ENCODE peak calls at places on chromosomes 1 and 21, in four cellular contexts. One of them, this sample, is unnamed.

GRCh38 chr1:25520446-25521061 is 22.9 kb upstream of the LDLRAP1 start:
- DNase-seq in right atrium auricular region: peak
- DNase-seq in stomach: peak
- DNase-seq in transverse colon: peak
- DNase-seq in this sample: no peak

GRCh38 chr1:213127074-213127473 is 76.0 kb downstream of the RPS6KC1 start:
- DNase-seq in transverse colon: no peak
- DNase-seq in right atrium auricular region: no peak
- DNase-seq in stomach: no peak
- DNase-seq in this sample: no peak

GRCh38 chr1:1756661-1757421 is 21.4 kb downstream of the NADK start:
- DNase-seq in right atrium auricular region: no peak
- DNase-seq in stomach: no peak
- DNase-seq in transverse colon: no peak
- DNase-seq in this sample: peak

GRCh38 chr1:230453377-230453776 is 27.2 kb upstream of the PGBD5 start:
- DNase-seq in transverse colon: no peak
- DNase-seq in right atrium auricular region: no peak
- DNase-seq in stomach: no peak
- DNase-seq in this sample: no peak

GRCh38 chr1:25117233-25117823 is 115.0 kb downstream of the SYF2 start:
- DNase-seq in right atrium auricular region: no peak
- DNase-seq in transverse colon: peak
- DNase-seq in stomach: peak
- DNase-seq in this sample: no peak

GRCh38 chr21:25845729-25846256 is 111.0 kb downstream of the GABPA start:
- DNase-seq in right atrium auricular region: no peak
- DNase-seq in transverse colon: no peak
- DNase-seq in stomach: no peak
- DNase-seq in this sample: no peak

GRCh38 chr21:38900499-38900898 is 94.8 kb downstream of the ETS2 start:
- DNase-seq in transverse colon: no peak
- DNase-seq in stomach: no peak
- DNase-seq in right atrium auricular region: no peak
- DNase-seq in this sample: no peak

GRCh38 chr1:248853668-248854375 is 5.1 kb downstream of the ZNF692 start:
- DNase-seq in stomach: no peak
- DNase-seq in right atrium auricular region: peak
- DNase-seq in transverse colon: no peak
- DNase-seq in this sample: no peak

GRCh38 chr1:89260042-89260441 is 12.6 kb downstream of the GBP5 start:
- DNase-seq in stomach: no peak
- DNase-seq in right atrium auricular region: no peak
- DNase-seq in transverse colon: no peak
- DNase-seq in this sample: no peak

GRCh38 chr1:89261926-89262540 is 10.6 kb downstream of the GBP5 start:
- DNase-seq in right atrium auricular region: no peak
- DNase-seq in transverse colon: no peak
- DNase-seq in stomach: no peak
- DNase-seq in this sample: no peak

GRCh38 chr1:89260575-89261275 is 11.9 kb downstream of the GBP5 start:
- DNase-seq in transverse colon: no peak
- DNase-seq in stomach: no peak
- DNase-seq in right atrium auricular region: no peak
- DNase-seq in this sample: no peak

GRCh38 chr1:89259283-89259971 is 13.2 kb downstream of the GBP5 start:
- DNase-seq in stomach: no peak
- DNase-seq in transverse colon: peak
- DNase-seq in right atrium auricular region: no peak
- DNase-seq in this sample: no peak

GRCh38 chr1:89262643-89263042 is 10.0 kb downstream of the GBP5 start:
- DNase-seq in right atrium auricular region: no peak
- DNase-seq in transverse colon: no peak
- DNase-seq in stomach: no peak
- DNase-seq in this sample: no peak
- H3K4me3 ChIP-seq in right atrium auricular region: no peak
- H3K4me3 ChIP-seq in transverse colon: no peak
- H3K4me3 ChIP-seq in stomach: no peak
- H3K4me3 ChIP-seq in this sample: no peak

GRCh38 chr1:64515427-64515826 is 45.5 kb downstream of the CACHD1 start:
- DNase-seq in transverse colon: peak
- DNase-seq in right atrium auricular region: peak
- DNase-seq in stomach: peak
- DNase-seq in this sample: no peak

GRCh38 chr1:64514197-64514765 is 44.4 kb downstream of the CACHD1 start:
- DNase-seq in stomach: no peak
- DNase-seq in transverse colon: no peak
- DNase-seq in right atrium auricular region: no peak
- DNase-seq in this sample: no peak

GRCh38 chr1:64511054-64511453 is 41.1 kb downstream of the CACHD1 start:
- DNase-seq in transverse colon: no peak
- DNase-seq in stomach: no peak
- DNase-seq in right atrium auricular region: no peak
- DNase-seq in this sample: no peak

GRCh38 chr1:64516301-64516700 is 46.4 kb downstream of the CACHD1 start:
- DNase-seq in transverse colon: no peak
- DNase-seq in stomach: no peak
- DNase-seq in right atrium auricular region: no peak
- DNase-seq in this sample: no peak

GRCh38 chr1:64513557-64513956 is 43.6 kb downstream of the CACHD1 start:
- DNase-seq in right atrium auricular region: no peak
- DNase-seq in stomach: no peak
- DNase-seq in transverse colon: no peak
- DNase-seq in this sample: no peak
- TF ChIP-seq CTCF in right atrium auricular region: no peak
- TF ChIP-seq CTCF in stomach: no peak
- TF ChIP-seq CTCF in transverse colon: no peak
- TF ChIP-seq CTCF in this sample: no peak

GRCh38 chr1:15405106-15405850 is 4.4 kb upstream of the EFHD2 start:
- DNase-seq in transverse colon: no peak
- DNase-seq in stomach: no peak
- DNase-seq in right atrium auricular region: no peak
- DNase-seq in this sample: no peak

GRCh38 chr1:15409400-15410222 is at the start of gene EFHD2:
- DNase-seq in transverse colon: peak
- DNase-seq in right atrium auricular region: peak
- DNase-seq in stomach: peak
- DNase-seq in this sample: peak

GRCh38 chr1:15408890-15409399 is 743 bp upstream of the EFHD2 start:
- DNase-seq in transverse colon: no peak
- DNase-seq in right atrium auricular region: no peak
- DNase-seq in stomach: no peak
- DNase-seq in this sample: no peak

GRCh38 chr1:15407579-15407978 is 2.1 kb upstream of the EFHD2 start:
- DNase-seq in right atrium auricular region: no peak
- DNase-seq in stomach: no peak
- DNase-seq in transverse colon: no peak
- DNase-seq in this sample: no peak

GRCh38 chr1:15406911-15407559 is 2.7 kb upstream of the EFHD2 start:
- DNase-seq in right atrium auricular region: peak
- DNase-seq in stomach: no peak
- DNase-seq in transverse colon: no peak
- DNase-seq in this sample: no peak
- H3K27ac ChIP-seq in right atrium auricular region: peak
- H3K27ac ChIP-seq in stomach: no peak
- H3K27ac ChIP-seq in transverse colon: peak
- H3K27ac ChIP-seq in this sample: peak

DNA sequence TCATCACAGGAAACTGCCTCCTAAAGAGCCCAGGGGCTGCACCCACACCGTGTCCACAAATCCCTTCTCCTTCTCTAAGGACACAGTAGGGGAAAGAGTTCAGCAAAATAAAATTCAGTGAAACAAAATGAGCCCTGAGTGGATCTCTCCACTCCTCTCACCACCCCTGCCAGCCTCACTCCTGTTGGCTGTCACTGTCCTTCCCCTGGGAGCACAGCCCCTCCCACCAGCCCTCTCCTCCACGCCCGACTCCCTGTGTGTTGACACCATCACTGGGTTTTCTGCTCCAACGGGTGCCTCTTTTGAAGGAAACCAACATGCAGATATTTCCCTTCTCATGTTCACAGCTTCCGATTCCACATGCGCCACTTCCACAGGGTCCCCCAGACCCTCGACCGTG is 356.2 kb downstream of the AJAP1 start:
- DNase-seq in stomach: no peak
- DNase-seq in right atrium auricular region: no peak
- DNase-seq in transverse colon: no peak
- DNase-seq in this sample: no peak
- H3K4me3 ChIP-seq in stomach: no peak
- H3K4me3 ChIP-seq in right atrium auricular region: no peak
- H3K4me3 ChIP-seq in transverse colon: no peak
- H3K4me3 ChIP-seq in this sample: no peak

DNA sequence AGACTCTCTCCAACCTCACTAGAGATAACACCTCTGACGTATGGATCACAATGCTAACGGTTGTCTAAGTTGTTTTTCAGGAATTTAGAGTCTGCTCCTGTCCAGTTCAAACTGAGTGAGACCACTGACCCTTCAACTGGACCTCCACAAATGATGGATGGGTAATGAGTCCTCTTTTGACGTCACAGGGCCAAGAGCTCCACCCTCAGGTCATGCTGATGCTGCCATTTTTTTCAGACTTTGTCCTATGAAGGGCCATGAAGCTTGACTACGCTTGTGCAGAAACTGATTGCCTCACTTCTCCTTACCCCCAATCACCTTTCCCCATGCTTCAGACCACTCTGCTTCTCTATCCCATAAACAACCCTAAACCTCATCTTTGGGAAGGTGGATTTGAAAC is 16.6 kb downstream of the GRIK3 start:
- DNase-seq in stomach: no peak
- DNase-seq in transverse colon: no peak
- DNase-seq in right atrium auricular region: no peak
- DNase-seq in this sample: no peak
- TF ChIP-seq CTCF in stomach: no peak
- TF ChIP-seq CTCF in transverse colon: no peak
- TF ChIP-seq CTCF in right atrium auricular region: no peak
- TF ChIP-seq CTCF in this sample: no peak

GRCh38 chr1:3541465-3541864 is 69.8 kb downstream of the MEGF6 start:
- DNase-seq in transverse colon: no peak
- DNase-seq in right atrium auricular region: no peak
- DNase-seq in stomach: no peak
- DNase-seq in this sample: no peak

GRCh38 chr1:3543076-3544049 is 67.9 kb downstream of the MEGF6 start:
- DNase-seq in right atrium auricular region: peak
- DNase-seq in transverse colon: peak
- DNase-seq in stomach: no peak
- DNase-seq in this sample: peak

GRCh38 chr1:3540876-3541275 is 70.4 kb downstream of the MEGF6 start:
- DNase-seq in transverse colon: no peak
- DNase-seq in stomach: no peak
- DNase-seq in right atrium auricular region: no peak
- DNase-seq in this sample: no peak

GRCh38 chr1:3542635-3543034 is 68.7 kb downstream of the MEGF6 start:
- DNase-seq in stomach: no peak
- DNase-seq in right atrium auricular region: no peak
- DNase-seq in transverse colon: no peak
- DNase-seq in this sample: no peak

GRCh38 chr1:3541930-3542329 is 69.4 kb downstream of the MEGF6 start:
- DNase-seq in stomach: no peak
- DNase-seq in right atrium auricular region: peak
- DNase-seq in transverse colon: no peak
- DNase-seq in this sample: no peak
- H3K27ac ChIP-seq in stomach: no peak
- H3K27ac ChIP-seq in right atrium auricular region: peak
- H3K27ac ChIP-seq in transverse colon: no peak
- H3K27ac ChIP-seq in this sample: peak